ENCODE peak calls at places on chromosomes 7 and 10, in six cellular contexts. X, V, A, C, P and O are unnamed samples.
A peak's percentile ranks its signal among the peaks of the same experiment; 100 is the strongest.

GRCh38 chr7:100879685-100880261 is 4.9 kb downstream of the SRRT start:
- DNase-seq in A (no peak), C (no peak), V (no peak), P (no peak), X (no peak), O (no peak)

GRCh38 chr7:132528695-132529094 is 47.6 kb downstream of the PLXNA4 start:
- DNase-seq in X (no peak), A (no peak), P (no peak), V (no peak), C (no peak), O (no peak)

GRCh38 chr7:105805619-105806018 is 70.8 kb downstream of the ATXN7L1 start:
- DNase-seq in V (no peak), P (no peak), C (no peak), X (no peak), A (peak; percentile 52), O (no peak)

GRCh38 chr7:129368389-129368986 is 65.7 kb upstream of the STRIP2 start:
- DNase-seq in P (peak; percentile 54), V (no peak), X (no peak), C (no peak), A (no peak), O (no peak)

GRCh38 chr7:75971961-75972763 is 22.2 kb downstream of the TMEM120A start:
- DNase-seq in X (no peak), V (peak; percentile 77), P (no peak), C (no peak), A (peak; percentile 48), O (no peak)

GRCh38 chr7:139798221-139798620 is 20.4 kb upstream of the HIPK2 start:
- DNase-seq in X (no peak), V (no peak), C (no peak), P (no peak), A (no peak), O (no peak)

GRCh38 chr7:134599371-134599770 is 47.3 kb upstream of the BPGM start:
- DNase-seq in A (no peak), C (no peak), V (no peak), P (no peak), X (no peak), O (no peak)

GRCh38 chr7:50655020-50655419 is 89.8 kb upstream of the DDC start:
- DNase-seq in X (no peak), P (no peak), C (no peak), A (no peak), V (peak; percentile 47), O (no peak)

GRCh38 chr10:70666960-70667798 is 5.1 kb upstream of the ADAMTS14 start:
- DNase-seq in V (peak; percentile 24), A (no peak), P (no peak), X (no peak), C (no peak), O (no peak)

GRCh38 chr7:151006590-151007300 is 15.9 kb downstream of the NOS3 start:
- DNase-seq in X (no peak), P (no peak), V (no peak), C (no peak), A (no peak), O (no peak)

GRCh38 chr10:14247650-14248258 is 83.0 kb downstream of the FRMD4A start:
- DNase-seq in V (no peak), P (no peak), X (no peak), C (no peak), A (no peak), O (no peak)

GRCh38 chr7:71300603-71301002 is 168.7 kb downstream of the GALNT17 start:
- DNase-seq in C (no peak), A (no peak), X (no peak), V (no peak), P (no peak), O (no peak)

GRCh38 chr7:37526623-37527022 is 78.0 kb upstream of the ELMO1 start:
- DNase-seq in X (no peak), C (no peak), V (no peak), A (no peak), P (no peak), O (no peak)

GRCh38 chr7:21253740-21254687 is 173.9 kb upstream of the SP4 start:
- DNase-seq in A (peak; percentile 13), P (peak; percentile 35), X (peak; percentile 33), V (no peak), C (no peak), O (peak; percentile 16)

GRCh38 chr10:44016589-44017482 is 368.1 kb downstream of the CXCL12 start:
- DNase-seq in A (no peak), C (no peak), P (no peak), V (peak; percentile 79), X (no peak), O (no peak)

GRCh38 chr10:88478256-88478655 is 104.9 kb downstream of the RNLS start:
- DNase-seq in A (peak; percentile 60), C (no peak), V (no peak), P (no peak), X (no peak), O (no peak)

GRCh38 chr10:115063702-115064479 is 29.3 kb upstream of the ATRNL1 start:
- DNase-seq in P (no peak), C (no peak), A (peak; percentile 83), V (no peak), X (no peak), O (no peak)

GRCh38 chr10:58967551-58968418 is 208.7 kb upstream of the PHYHIPL start:
- DNase-seq in P (no peak), X (peak; percentile 37), V (no peak), A (peak; percentile 20), C (no peak), O (peak; percentile 3)

GRCh38 chr7:28804990-28805389 is 153.1 kb downstream of the TRIL start:
- DNase-seq in X (no peak), V (no peak), A (peak; percentile 89), C (no peak), P (no peak), O (no peak)

GRCh38 chr7:151178236-151178635 is 8.8 kb downstream of the ASB10 start:
- DNase-seq in P (no peak), C (no peak), X (no peak), V (peak; percentile 51), A (no peak), O (no peak)

GRCh38 chr10:69222157-69223027 is 2.3 kb downstream of the HKDC1 start:
- DNase-seq in X (peak; percentile 31), A (peak; percentile 74), P (peak; percentile 86), C (peak; percentile 45), V (no peak), O (no peak)

GRCh38 chr7:134502463-134502862 is 24.9 kb upstream of the AKR1B10 start:
- DNase-seq in C (no peak), P (no peak), A (peak; percentile 85), X (no peak), V (peak; percentile 74), O (no peak)

GRCh38 chr7:69837387-69838068 is 239.3 kb downstream of the AUTS2 start:
- DNase-seq in X (peak; percentile 4), V (no peak), A (peak; percentile 30), C (no peak), P (no peak), O (peak; percentile 94)

GRCh38 chr7:46214526-46214925 is 293.5 kb upstream of the IGFBP3 start:
- DNase-seq in X (no peak), A (no peak), V (no peak), C (no peak), P (no peak), O (no peak)

GRCh38 chr10:78740976-78741375 is 327.8 kb upstream of the ZMIZ1 start:
- DNase-seq in A (no peak), V (no peak), C (no peak), X (no peak), P (no peak), O (no peak)

GRCh38 chr10:87864497-87865059 is 1.2 kb downstream of the PTEN start:
- DNase-seq in P (no peak), V (no peak), A (no peak), X (no peak), C (no peak), O (no peak)